ENCODE peak calls at places on chromosomes 11 and 22, in four cellular contexts. O is brain microvascular endothelial cell, T is H1, Q is left ventricle myocardium inferior. P is an unnamed sample. For H3K27me3, the result is how much of the 10 kb centered on the place peaks cover.

GRCh38 chr22:26671317-26672059 is 14.1 kb downstream of the MIAT start:
- DNase-seq in O (no peak), T (no peak), Q (no peak), P (peak)

GRCh38 chr22:25690798-25691197 is 51.2 kb upstream of the MYO18B start:
- DNase-seq in O (no peak), T (no peak), Q (no peak), P (no peak)

GRCh38 chr22:23058481-23059336 is 11.6 kb upstream of the GNAZ start:
- DNase-seq in O (no peak), T (no peak), Q (no peak), P (peak)

GRCh38 chr22:22655452-22656108 is 11.2 kb downstream of the GGTLC2 start:
- DNase-seq in O (no peak), T (no peak), Q (no peak), P (no peak)

GRCh38 chr22:26709617-26710390 is 52.4 kb downstream of the MIAT start:
- DNase-seq in O (peak), T (no peak), Q (no peak), P (no peak)

GRCh38 chr11:16456366-16456765 is 100.0 kb upstream of the SOX6 start:
- DNase-seq in O (no peak), T (no peak), Q (no peak), P (no peak)

GRCh38 chr11:75241906-75242644 is 1.5 kb downstream of the TPBGL start:
- DNase-seq in O (no peak), T (no peak), Q (no peak), P (no peak)

GRCh38 chr11:72001834-72002591 is 3.3 kb downstream of the IL18BP start:
- DNase-seq in O (peak), T (no peak), Q (no peak), P (no peak)

GRCh38 chr11:110479445-110480101 is 49.8 kb downstream of the FDX1 start:
- DNase-seq in O (peak), T (no peak), Q (no peak), P (no peak)

GRCh38 chr22:16970446-16970845 is 37.6 kb downstream of the GAB4 start:
- DNase-seq in O (no peak), T (no peak), Q (no peak), P (no peak)

DNA sequence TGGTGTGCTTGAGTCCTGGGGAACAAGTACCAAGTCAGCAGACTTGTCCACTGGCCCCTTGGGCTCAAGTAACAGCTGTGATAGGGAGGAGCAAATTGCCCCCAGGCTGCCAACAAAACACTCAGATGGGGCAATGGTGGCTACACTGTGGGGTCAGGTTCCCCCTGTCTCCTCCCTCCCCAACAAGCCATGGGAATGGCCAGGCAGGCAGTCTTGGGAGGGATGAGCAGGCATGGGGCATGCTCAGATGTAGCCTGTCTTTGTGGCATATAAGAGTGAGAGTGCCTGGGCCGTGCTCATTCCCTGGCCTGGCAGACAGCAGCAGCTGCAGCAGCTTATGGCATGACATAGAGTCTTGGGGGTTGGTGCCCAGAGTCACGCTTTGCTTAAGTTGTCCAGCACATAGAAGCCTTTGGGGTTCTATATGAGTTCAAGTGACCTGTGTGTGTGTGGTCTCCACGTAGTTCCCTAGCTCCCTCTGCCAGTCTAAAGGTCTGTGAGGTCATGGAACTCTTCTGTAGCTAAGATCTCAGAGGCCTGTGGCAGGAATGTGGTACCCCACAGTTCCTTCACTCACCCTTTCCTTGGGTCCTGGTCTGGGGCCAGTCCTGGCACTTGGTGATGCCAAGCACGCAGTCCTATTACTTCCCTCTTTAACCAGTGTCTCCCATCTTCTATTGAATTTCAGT is 44.7 kb downstream of the BIRC2 start:
- DNase-seq in O (no peak), T (no peak), Q (no peak), P (no peak)
- H3K4me3 ChIP-seq in O (no peak), T (no peak), Q (no peak), P (no peak)

GRCh38 chr11:11078344-11078743 is 220.5 kb upstream of the ZBED5 start:
- DNase-seq in O (peak), T (no peak), Q (no peak), P (no peak)
- H3K27me3 ChIP-seq in O (under half), T (under half), Q (under half), P (under half)

GRCh38 chr11:61007383-61007970 is 36.0 kb downstream of the CD6 start:
- DNase-seq in O (no peak), T (no peak), Q (no peak), P (no peak)

GRCh38 chr11:61009392-61010275 is 38.2 kb downstream of the CD6 start:
- DNase-seq in O (no peak), T (no peak), Q (no peak), P (no peak)

GRCh38 chr11:61010466-61011238 is 39.2 kb downstream of the CD6 start:
- DNase-seq in O (no peak), T (no peak), Q (no peak), P (no peak)

GRCh38 chr11:61008971-61009370 is 37.5 kb downstream of the CD6 start:
- DNase-seq in O (no peak), T (no peak), Q (no peak), P (no peak)

DNA sequence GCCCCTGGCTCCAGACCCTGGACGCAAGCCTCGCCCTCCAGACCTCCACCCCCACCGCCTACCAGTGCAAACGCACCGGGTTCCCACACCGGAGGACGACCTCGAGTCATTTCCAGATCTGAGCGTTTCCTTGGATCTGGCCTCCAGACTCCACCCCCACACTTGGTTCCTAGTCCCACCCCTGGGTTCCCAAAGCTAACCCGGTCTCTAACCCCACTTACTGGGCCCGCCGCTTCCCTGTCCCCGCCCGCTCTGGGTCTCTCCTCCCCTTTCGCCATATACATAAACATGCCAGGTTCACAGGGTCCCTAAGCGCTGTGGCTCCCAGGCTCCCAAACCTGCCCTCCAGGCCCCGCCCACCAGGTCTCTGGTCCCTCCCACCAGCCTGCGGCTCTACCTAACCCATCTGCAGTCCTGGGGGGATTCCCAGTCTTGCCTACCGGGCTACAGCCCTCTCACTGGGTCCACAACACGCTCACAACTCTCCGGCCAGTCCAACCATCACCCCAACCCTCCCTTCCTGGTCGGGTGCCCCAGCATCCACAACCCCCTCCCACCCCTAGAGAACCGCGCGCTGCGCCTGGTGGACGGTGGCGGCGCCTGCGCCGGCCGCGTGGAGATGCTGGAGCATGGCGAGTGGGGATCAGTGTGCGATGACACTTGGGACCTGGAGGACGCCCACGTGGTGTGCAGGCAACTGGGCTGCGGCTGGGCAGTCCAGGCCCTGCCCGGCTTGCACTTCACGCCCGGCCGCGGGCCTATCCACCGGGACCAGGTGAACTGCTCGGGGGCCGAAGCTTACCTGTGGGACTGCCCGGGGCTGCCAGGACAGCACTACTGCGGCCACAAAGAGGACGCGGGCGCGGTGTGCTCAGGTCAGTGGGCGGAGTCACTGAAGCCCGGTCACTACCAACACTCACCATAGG is 36.8 kb downstream of the CD6 start:
- DNase-seq in O (no peak), T (peak), Q (no peak), P (peak)
- H3K4me3 ChIP-seq in O (peak), T (peak), Q (peak), P (no peak)

DNA sequence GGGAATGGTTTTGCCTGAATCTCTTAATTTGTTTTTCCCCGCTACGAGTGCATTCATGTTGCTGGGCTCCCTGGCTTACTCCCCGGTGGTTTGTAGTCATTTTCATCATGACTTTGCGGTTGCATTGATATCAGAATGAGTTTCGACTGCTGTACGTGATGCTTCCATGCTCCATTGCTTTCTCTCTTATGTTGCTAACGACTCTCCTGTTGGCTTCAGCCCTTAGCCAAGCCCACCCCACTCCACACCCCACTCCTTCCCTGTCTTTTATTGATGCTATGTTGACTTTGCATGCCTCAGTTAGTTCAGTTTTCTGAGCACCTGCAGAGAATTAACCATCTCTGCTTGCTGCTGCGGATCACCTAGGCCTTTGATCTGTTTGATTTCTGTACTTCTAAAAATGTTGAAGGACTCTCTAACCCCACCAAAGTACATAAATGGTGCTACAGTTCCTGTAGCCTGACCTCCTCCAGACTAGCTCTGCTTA is 65.3 kb downstream of the ARFGAP2 start:
- DNase-seq in O (no peak), T (no peak), Q (no peak), P (no peak)
- H3K27me3 ChIP-seq in O (under half), T (under half), Q (under half), P (under half)

GRCh38 chr11:68750988-68751325 is 363 bp downstream of the TESMIN start:
- DNase-seq in O (no peak), T (no peak), Q (no peak), P (no peak)
- H3K4me3 ChIP-seq in O (no peak), T (peak), Q (peak), P (no peak)

GRCh38 chr11:119832132-119832531 is 103.1 kb upstream of the NECTIN1 start:
- DNase-seq in O (no peak), T (no peak), Q (no peak), P (no peak)
- H3K27me3 ChIP-seq in O (under half), T (under half), Q (under half), P (under half)